ENCODE peak calls at places on chromosomes 12 and 14, in four cellular contexts. M is psoas muscle, Y is cardiac muscle cell, G is coronary artery. E is an unnamed sample.

GRCh38 chr12:49264873-49265792 is at the start of gene TUBA1C:
- DNase-seq in M (peak), Y (peak), G (peak), E (peak)

GRCh38 chr12:131194166-131194565 is 240.5 kb downstream of the ADGRD1 start:
- DNase-seq in M (no peak), Y (no peak), G (peak), E (no peak)

GRCh38 chr14:78156196-78156595 is 14.0 kb upstream of the NRXN3 start:
- DNase-seq in M (no peak), Y (no peak), G (no peak), E (no peak)

GRCh38 chr14:75689012-75689411 is 28.0 kb downstream of the TTLL5 start:
- DNase-seq in M (peak), Y (peak), G (no peak), E (peak)

GRCh38 chr14:23530360-23531055 is 21.1 kb downstream of the ZFHX2 start:
- DNase-seq in M (no peak), Y (peak), G (no peak), E (no peak)

GRCh38 chr12:122022393-122023338 is 982 bp downstream of the BCL7A start:
- DNase-seq in M (no peak), Y (peak), G (no peak), E (no peak)

GRCh38 chr12:120231316-120232011 is 30.6 kb upstream of the RPLP0 start:
- DNase-seq in M (peak), Y (peak), G (peak), E (peak)

GRCh38 chr12:105445261-105446015 is 114.9 kb downstream of the C12orf75 start:
- DNase-seq in M (no peak), Y (peak), G (no peak), E (no peak)

GRCh38 chr14:55752580-55753365 is 172.8 kb downstream of the KTN1 start:
- DNase-seq in M (no peak), Y (peak), G (no peak), E (peak)

GRCh38 chr14:44901696-44902095 is 60.1 kb downstream of the KLHL28 start:
- DNase-seq in M (no peak), Y (no peak), G (no peak), E (no peak)

GRCh38 chr12:24418157-24418556 is 468.7 kb upstream of the SOX5 start:
- DNase-seq in M (no peak), Y (no peak), G (no peak), E (no peak)

GRCh38 chr12:11650279-11650696 is 814 bp downstream of the ETV6 start:
- DNase-seq in M (peak), Y (no peak), G (no peak), E (no peak)

GRCh38 chr12:11651785-11652184 is 2.3 kb downstream of the ETV6 start:
- DNase-seq in M (no peak), Y (no peak), G (no peak), E (no peak)

GRCh38 chr12:11649413-11650278 is at the start of gene ETV6:
- DNase-seq in M (peak), Y (peak), G (peak), E (peak)

GRCh38 chr12:11651377-11651776 is 1.9 kb downstream of the ETV6 start:
- DNase-seq in M (no peak), Y (no peak), G (no peak), E (no peak)

GRCh38 chr12:11650697-11651281 is 1.3 kb downstream of the ETV6 start:
- DNase-seq in M (no peak), Y (peak), G (no peak), E (no peak)
- TF ChIP-seq CTCF in M (no peak), Y (no peak), G (no peak), E (no peak)

DNA sequence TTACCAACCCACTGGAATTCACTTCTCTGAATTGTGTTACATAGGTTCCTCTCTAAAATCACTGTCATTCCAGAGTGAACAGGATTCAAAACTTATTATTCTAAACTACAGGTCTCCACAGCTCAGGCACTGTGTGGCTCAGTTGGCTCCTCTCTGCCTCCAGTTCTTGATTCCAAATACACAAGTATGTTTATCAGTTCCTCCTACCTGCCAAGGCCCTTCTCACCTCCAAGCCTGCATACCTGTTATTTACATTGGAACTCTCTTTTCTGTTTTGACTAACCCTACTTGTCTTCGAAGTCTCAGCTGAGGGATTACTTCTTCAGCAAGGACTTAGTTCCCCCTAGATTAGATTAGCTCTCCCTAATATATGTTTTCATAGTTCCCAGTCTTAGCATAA is 397.6 kb upstream of the TMTC1 start:
- DNase-seq in M (no peak), Y (no peak), G (no peak), E (no peak)
- H3K4me3 ChIP-seq in M (no peak), Y (no peak), G (no peak), E (no peak)

GRCh38 chr12:74747305-74747704 is 209.7 kb downstream of the ATXN7L3B start:
- DNase-seq in M (no peak), Y (no peak), G (no peak), E (no peak)
- TF ChIP-seq CTCF in M (peak), Y (no peak), G (no peak), E (no peak)

DNA sequence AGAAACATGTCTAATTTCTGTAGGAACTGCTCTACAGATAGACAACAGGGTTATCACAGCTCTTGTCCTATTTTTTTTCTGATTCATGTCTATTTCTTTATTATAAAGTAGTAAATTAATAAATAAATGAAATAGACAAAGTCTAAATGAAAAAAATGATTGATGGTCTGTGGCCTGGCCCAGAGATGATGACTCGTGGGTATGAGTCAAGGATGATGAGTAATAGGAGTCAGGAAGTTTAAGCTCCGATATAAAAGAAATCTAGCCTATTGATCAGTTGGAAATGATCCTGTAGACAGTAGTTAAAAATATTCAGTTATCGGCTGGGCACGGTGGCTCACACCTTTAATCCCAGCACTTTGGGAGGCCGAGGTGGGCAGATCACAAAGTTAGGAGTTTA is 90.6 kb upstream of the RTL1 start:
- DNase-seq in M (no peak), Y (no peak), G (no peak), E (no peak)
- H3K4me3 ChIP-seq in M (no peak), Y (no peak), G (no peak), E (no peak)

DNA sequence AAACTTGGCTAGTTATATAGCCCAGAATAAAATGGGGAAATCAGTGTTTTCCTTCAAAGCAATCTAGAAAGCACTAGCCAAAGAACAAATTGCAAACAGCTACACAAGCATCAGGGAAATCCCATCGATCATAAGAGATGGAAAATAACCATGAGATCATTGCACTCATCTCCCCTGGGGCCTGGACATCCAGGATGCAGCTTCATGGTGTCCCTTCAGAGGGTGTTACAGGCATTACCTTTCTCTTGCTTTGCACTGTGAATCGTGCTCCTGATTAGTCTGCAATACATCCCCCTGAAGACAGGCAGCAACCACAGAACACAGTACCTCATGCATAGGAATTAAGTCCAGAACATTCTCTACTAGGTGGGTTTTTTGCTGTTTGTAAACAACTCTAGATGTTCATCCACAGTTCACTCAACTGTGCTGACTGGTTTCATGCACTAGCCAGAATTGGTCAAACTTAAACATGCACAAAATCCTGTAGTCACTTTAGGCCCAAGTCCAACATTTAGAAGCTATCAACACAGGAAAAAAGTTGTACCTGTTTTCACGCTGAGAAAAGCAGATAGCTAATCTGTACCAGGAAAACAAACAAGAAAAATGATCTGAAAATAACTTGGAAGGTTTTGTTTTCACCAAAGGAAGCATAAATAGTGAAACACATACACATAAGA is 120.1 kb downstream of the ZFP36L1 start:
- DNase-seq in M (no peak), Y (no peak), G (no peak), E (no peak)
- TF ChIP-seq CTCF in M (no peak), Y (no peak), G (no peak), E (no peak)

E was measured in HFF-Myc.